ENCODE peak calls at places on chromosomes 6 and 20, in five cellular contexts. T is left cardiac atrium, V is T-helper 2 cell, Z is progenitor cell of endocrine pancreas, R is coronary artery. A is an unnamed sample.

GRCh38 chr6:21928715-21929298 is 335.3 kb downstream of the SOX4 start:
- DNase-seq in T (no peak), V (no peak), Z (no peak), R (no peak), A (no peak)

GRCh38 chr6:4491501-4492260 is 284.5 kb upstream of the CDYL start:
- DNase-seq in T (no peak), V (no peak), Z (no peak), R (no peak), A (no peak)

GRCh38 chr20:36461600-36462439 is 79.5 kb upstream of the MYL9 start:
- DNase-seq in T (peak), V (peak), Z (no peak), R (peak), A (peak)

GRCh38 chr6:114315841-114316595 is 26.8 kb downstream of the HS3ST5 start:
- DNase-seq in T (no peak), V (no peak), Z (no peak), R (no peak), A (no peak)

GRCh38 chr6:36524871-36525270 is 22.4 kb downstream of the STK38 start:
- DNase-seq in T (no peak), V (no peak), Z (no peak), R (no peak), A (no peak)

GRCh38 chr20:41482647-41483552 is 116.3 kb upstream of the EMILIN3 start:
- DNase-seq in T (no peak), V (no peak), Z (no peak), R (no peak), A (no peak)

GRCh38 chr20:11852801-11853200 is 64.9 kb upstream of the BTBD3 start:
- DNase-seq in T (no peak), V (no peak), Z (no peak), R (no peak), A (no peak)

GRCh38 chr6:149147191-149147590 is 170.3 kb upstream of the TAB2 start:
- DNase-seq in T (no peak), V (no peak), Z (no peak), R (no peak), A (no peak)

GRCh38 chr20:53949319-53949839 is 121.0 kb downstream of the BCAS1 start:
- DNase-seq in T (peak), V (peak), Z (no peak), R (no peak), A (peak)

GRCh38 chr6:136772685-136773472 is 19.4 kb downstream of the MAP3K5 start:
- DNase-seq in T (no peak), V (no peak), Z (no peak), R (no peak), A (no peak)

GRCh38 chr6:5422321-5422915 is 161.1 kb downstream of the FARS2 start:
- DNase-seq in T (no peak), V (no peak), Z (no peak), R (no peak), A (no peak)

GRCh38 chr6:130215526-130215925 is 7.2 kb downstream of the SAMD3 start:
- DNase-seq in T (no peak), V (peak), Z (no peak), R (no peak), A (peak)

GRCh38 chr6:16337280-16337975 is 99.0 kb downstream of the GMPR start:
- DNase-seq in T (peak), V (no peak), Z (no peak), R (peak), A (no peak)

GRCh38 chr6:147251072-147251471 is 46.9 kb downstream of the STXBP5 start:
- DNase-seq in T (no peak), V (no peak), Z (no peak), R (no peak), A (no peak)

GRCh38 chr6:89961481-89961880 is 67.2 kb downstream of the GJA10 start:
- DNase-seq in T (no peak), V (no peak), Z (no peak), R (no peak), A (no peak)

GRCh38 chr6:127581576-127581975 is 4.6 kb downstream of the C6orf58 start:
- DNase-seq in T (no peak), V (no peak), Z (no peak), R (no peak), A (no peak)

GRCh38 chr6:151659212-151659611 is 148.3 kb upstream of the ESR1 start:
- DNase-seq in T (no peak), V (no peak), Z (no peak), R (no peak), A (no peak)

GRCh38 chr20:37407117-37407566 is 61.2 kb downstream of the SRC start:
- DNase-seq in T (no peak), V (no peak), Z (no peak), R (no peak), A (no peak)

GRCh38 chr6:89997456-89998445 is 103.5 kb downstream of the GJA10 start:
- DNase-seq in T (peak), V (no peak), Z (no peak), R (no peak), A (no peak)

GRCh38 chr6:7151381-7151780 is 43.6 kb downstream of the RREB1 start:
- DNase-seq in T (no peak), V (no peak), Z (no peak), R (no peak), A (no peak)